ENCODE peak calls at places on chromosomes 12 and 14, in five cellular contexts. Q is NCI-H345; A is stimulated activated CD4-positive, alpha-beta T cell treated with anti-CD3 and anti-CD28 coated beads, Interleukin-12 subunit alpha, Interleukin-12 subunit beta, amount 100 ng/mL, for 4 hours; O is GM13977; F is mesenchymal stem cell. W is an unnamed sample.
A peak's percentile ranks its signal among the peaks of the same experiment; 100 is the strongest.

GRCh38 chr12:114694436-114695304 is 10.7 kb upstream of the TBX3 start:
- DNase-seq in O (no peak), F (no peak), Q (no peak), A (no peak), W (no peak)

GRCh38 chr14:38137005-38137404 is 70.7 kb upstream of the SSTR1 start:
- DNase-seq in F (no peak), Q (no peak), A (no peak), O (no peak), W (no peak)

GRCh38 chr12:99024191-99024590 is 379.1 kb downstream of the APAF1 start:
- DNase-seq in A (no peak), O (no peak), F (no peak), Q (no peak), W (no peak)

GRCh38 chr12:15728118-15728598 is 61.0 kb downstream of the EPS8 start:
- DNase-seq in F (peak; percentile 77), Q (no peak), O (no peak), A (no peak), W (peak; percentile 19)

GRCh38 chr14:104305511-104306449 is 167.4 kb downstream of the KIF26A start:
- DNase-seq in O (no peak), F (no peak), A (no peak), Q (no peak), W (no peak)

GRCh38 chr12:49017764-49018281 is 753 bp downstream of the PRKAG1 start:
- DNase-seq in A (peak; percentile 32), O (no peak), Q (no peak), F (peak; percentile 79), W (no peak)

GRCh38 chr12:124392271-124392990 is 97.5 kb downstream of the RFLNA start:
- DNase-seq in A (no peak), Q (peak; percentile 68), F (peak; percentile 77), O (peak; percentile 51), W (no peak)

GRCh38 chr14:61889914-61890351 is 127.7 kb downstream of the SNAPC1 start:
- DNase-seq in F (no peak), Q (no peak), O (peak; percentile 62), A (peak; percentile 8), W (no peak)

GRCh38 chr12:68290126-68290525 is 36.7 kb upstream of the IL22 start:
- DNase-seq in Q (no peak), F (no peak), O (peak; percentile 13), A (no peak), W (no peak)

GRCh38 chr12:115771065-115771464 is 506.4 kb downstream of the MED13L start:
- DNase-seq in Q (no peak), A (no peak), O (no peak), F (peak; percentile 12), W (no peak)